ENCODE peak calls at places on chromosomes 12 and 14, in seven cellular contexts. One of them, this sample, is unnamed.

GRCh38 chr12:120230326-120230973 is 29.5 kb upstream of the RPLP0 start:
- DNase-seq in adipocyte: peak
- DNase-seq in Ammon's horn: no peak
- DNase-seq in amygdala: no peak
- DNase-seq in HTR-8/SVneo: peak
- DNase-seq in left kidney: peak
- DNase-seq in activated CD4-positive, alpha-beta T cell treated with anti-CD3 and anti-CD28 coated beads, Interleukin-2, amount 50 U/mL, for 1 hour: no peak
- DNase-seq in this sample: peak

GRCh38 chr12:15886372-15887042 is 4.3 kb downstream of the STRAP start:
- DNase-seq in adipocyte: no peak
- DNase-seq in Ammon's horn: no peak
- DNase-seq in amygdala: no peak
- DNase-seq in HTR-8/SVneo: no peak
- DNase-seq in left kidney: no peak
- DNase-seq in activated CD4-positive, alpha-beta T cell treated with anti-CD3 and anti-CD28 coated beads, Interleukin-2, amount 50 U/mL, for 1 hour: no peak
- DNase-seq in this sample: no peak

GRCh38 chr12:72031066-72031465 is 92.4 kb downstream of the TPH2 start:
- DNase-seq in adipocyte: no peak
- DNase-seq in Ammon's horn: no peak
- DNase-seq in amygdala: no peak
- DNase-seq in HTR-8/SVneo: no peak
- DNase-seq in left kidney: peak
- DNase-seq in activated CD4-positive, alpha-beta T cell treated with anti-CD3 and anti-CD28 coated beads, Interleukin-2, amount 50 U/mL, for 1 hour: no peak
- DNase-seq in this sample: no peak

GRCh38 chr14:35292051-35292769 is at the start of gene PSMA6:
- DNase-seq in adipocyte: peak
- DNase-seq in Ammon's horn: peak
- DNase-seq in amygdala: peak
- DNase-seq in HTR-8/SVneo: peak
- DNase-seq in left kidney: peak
- DNase-seq in activated CD4-positive, alpha-beta T cell treated with anti-CD3 and anti-CD28 coated beads, Interleukin-2, amount 50 U/mL, for 1 hour: peak
- DNase-seq in this sample: peak

GRCh38 chr14:44448816-44449411 is 58.2 kb downstream of the FSCB start:
- DNase-seq in adipocyte: no peak
- DNase-seq in Ammon's horn: no peak
- DNase-seq in amygdala: no peak
- DNase-seq in HTR-8/SVneo: no peak
- DNase-seq in left kidney: peak
- DNase-seq in activated CD4-positive, alpha-beta T cell treated with anti-CD3 and anti-CD28 coated beads, Interleukin-2, amount 50 U/mL, for 1 hour: no peak
- DNase-seq in this sample: no peak

GRCh38 chr14:22477569-22478194 is 111.3 kb downstream of the DAD1 start:
- DNase-seq in adipocyte: no peak
- DNase-seq in Ammon's horn: no peak
- DNase-seq in amygdala: no peak
- DNase-seq in HTR-8/SVneo: no peak
- DNase-seq in left kidney: no peak
- DNase-seq in activated CD4-positive, alpha-beta T cell treated with anti-CD3 and anti-CD28 coated beads, Interleukin-2, amount 50 U/mL, for 1 hour: no peak
- DNase-seq in this sample: no peak

GRCh38 chr14:80901260-80901659 is 40.3 kb downstream of the CEP128 start:
- DNase-seq in adipocyte: no peak
- DNase-seq in Ammon's horn: no peak
- DNase-seq in amygdala: no peak
- DNase-seq in HTR-8/SVneo: no peak
- DNase-seq in left kidney: no peak
- DNase-seq in activated CD4-positive, alpha-beta T cell treated with anti-CD3 and anti-CD28 coated beads, Interleukin-2, amount 50 U/mL, for 1 hour: no peak
- DNase-seq in this sample: no peak

GRCh38 chr14:94423465-94424056 is 29.0 kb downstream of the SERPINA11 start:
- DNase-seq in adipocyte: peak
- DNase-seq in Ammon's horn: peak
- DNase-seq in amygdala: peak
- DNase-seq in HTR-8/SVneo: peak
- DNase-seq in left kidney: peak
- DNase-seq in activated CD4-positive, alpha-beta T cell treated with anti-CD3 and anti-CD28 coated beads, Interleukin-2, amount 50 U/mL, for 1 hour: peak
- DNase-seq in this sample: peak

GRCh38 chr14:61188936-61189808 is 92.0 kb downstream of the TMEM30B start:
- DNase-seq in adipocyte: peak
- DNase-seq in Ammon's horn: peak
- DNase-seq in amygdala: peak
- DNase-seq in HTR-8/SVneo: peak
- DNase-seq in left kidney: peak
- DNase-seq in activated CD4-positive, alpha-beta T cell treated with anti-CD3 and anti-CD28 coated beads, Interleukin-2, amount 50 U/mL, for 1 hour: peak
- DNase-seq in this sample: peak

GRCh38 chr14:80211143-80212024 is at the start of gene DIO2:
- DNase-seq in adipocyte: peak
- DNase-seq in Ammon's horn: peak
- DNase-seq in amygdala: peak
- DNase-seq in HTR-8/SVneo: no peak
- DNase-seq in left kidney: peak
- DNase-seq in activated CD4-positive, alpha-beta T cell treated with anti-CD3 and anti-CD28 coated beads, Interleukin-2, amount 50 U/mL, for 1 hour: no peak
- DNase-seq in this sample: peak

GRCh38 chr12:53791735-53792326 is 40.1 kb upstream of the CISTR start:
- DNase-seq in adipocyte: peak
- DNase-seq in Ammon's horn: no peak
- DNase-seq in amygdala: no peak
- DNase-seq in HTR-8/SVneo: no peak
- DNase-seq in left kidney: peak
- DNase-seq in activated CD4-positive, alpha-beta T cell treated with anti-CD3 and anti-CD28 coated beads, Interleukin-2, amount 50 U/mL, for 1 hour: peak
- DNase-seq in this sample: peak

GRCh38 chr12:15627995-15628945 is 160.9 kb downstream of the EPS8 start:
- DNase-seq in adipocyte: peak
- DNase-seq in Ammon's horn: peak
- DNase-seq in amygdala: no peak
- DNase-seq in HTR-8/SVneo: no peak
- DNase-seq in left kidney: no peak
- DNase-seq in activated CD4-positive, alpha-beta T cell treated with anti-CD3 and anti-CD28 coated beads, Interleukin-2, amount 50 U/mL, for 1 hour: no peak
- DNase-seq in this sample: no peak

GRCh38 chr12:81128930-81129554 is 51.2 kb downstream of the ACSS3 start:
- DNase-seq in adipocyte: peak
- DNase-seq in Ammon's horn: peak
- DNase-seq in amygdala: no peak
- DNase-seq in HTR-8/SVneo: peak
- DNase-seq in left kidney: peak
- DNase-seq in activated CD4-positive, alpha-beta T cell treated with anti-CD3 and anti-CD28 coated beads, Interleukin-2, amount 50 U/mL, for 1 hour: no peak
- DNase-seq in this sample: peak

This sample was measured in NCI-H460.